ENCODE peak calls at places on chromosomes 16 and 17, in four cellular contexts. W, M, G and V are unnamed samples. For H3K79me1, the result is how much of the 10 kb centered on the place peaks cover.

GRCh38 chr17:37465058-37465616 is 24.6 kb upstream of the DUSP14 start:
- DNase-seq in W (no peak), G (no peak), M (peak), V (no peak)

GRCh38 chr17:3636908-3637373 is 381 bp downstream of the CTNS start:
- DNase-seq in M (no peak), G (peak), W (no peak), V (no peak)

GRCh38 chr16:56671706-56672105 is 2.1 kb downstream of the MT1H start:
- DNase-seq in M (peak), W (no peak), G (no peak), V (no peak)

GRCh38 chr17:78745407-78746088 is 36.5 kb downstream of the CYTH1 start:
- DNase-seq in M (peak), G (no peak), W (no peak), V (peak)

GRCh38 chr16:9050102-9050830 is 41.2 kb upstream of the HAPSTR1 start:
- DNase-seq in G (peak), W (peak), M (peak), V (no peak)

GRCh38 chr16:17125671-17126070 is 345.1 kb downstream of the XYLT1 start:
- DNase-seq in W (no peak), G (peak), M (peak), V (no peak)

GRCh38 chr16:17343028-17343427 is 127.7 kb downstream of the XYLT1 start:
- DNase-seq in G (no peak), W (no peak), M (no peak), V (no peak)

GRCh38 chr17:79617304-79617703 is 6.5 kb upstream of the RBFOX3 start:
- DNase-seq in M (no peak), G (no peak), W (no peak), V (no peak)

GRCh38 chr17:57285681-57286080 is 29.4 kb downstream of the MSI2 start:
- DNase-seq in G (no peak), M (no peak), W (no peak), V (no peak)

GRCh38 chr16:87338155-87338765 is 21.1 kb upstream of the C16orf95 start:
- DNase-seq in G (no peak), M (no peak), W (no peak), V (no peak)

GRCh38 chr17:74972107-74972972 is at the start of gene HID1:
- DNase-seq in G (peak), M (no peak), W (peak), V (peak)

GRCh38 chr16:50947826-50948225 is 203.2 kb downstream of the SALL1 start:
- DNase-seq in G (no peak), W (no peak), M (no peak), V (no peak)

GRCh38 chr16:72124761-72125634 is 31.4 kb downstream of the DHX38 start:
- DNase-seq in W (peak), M (peak), G (peak), V (peak)

GRCh38 chr16:54273566-54273965 is 13.0 kb downstream of the IRX3 start:
- DNase-seq in G (no peak), M (no peak), W (no peak), V (no peak)

GRCh38 chr17:7034955-7035590 is 742 bp upstream of the SLC16A13 start:
- DNase-seq in G (no peak), M (no peak), W (no peak), V (no peak)

GRCh38 chr16:28313587-28313986 is 21.3 kb downstream of the SBK1 start:
- DNase-seq in G (no peak), M (no peak), W (no peak), V (no peak)

GRCh38 chr16:11256657-11257130 is 690 bp upstream of the SOCS1 start:
- DNase-seq in W (no peak), G (peak), M (peak), V (peak)

GRCh38 chr17:14464741-14465140 is 163.9 kb downstream of the HS3ST3B1 start:
- DNase-seq in G (no peak), W (no peak), M (peak), V (no peak)

GRCh38 chr16:12536412-12536746 is 267.3 kb downstream of the CPPED1 start:
- DNase-seq in W (no peak), G (no peak), M (no peak), V (no peak)

GRCh38 chr16:9567674-9568073 is 476.2 kb downstream of the HAPSTR1 start:
- DNase-seq in G (no peak), M (no peak), W (no peak), V (no peak)

GRCh38 chr16:85387731-85388295 is 225.3 kb upstream of the GSE1 start:
- DNase-seq in G (no peak), M (no peak), W (no peak), V (no peak)

DNA sequence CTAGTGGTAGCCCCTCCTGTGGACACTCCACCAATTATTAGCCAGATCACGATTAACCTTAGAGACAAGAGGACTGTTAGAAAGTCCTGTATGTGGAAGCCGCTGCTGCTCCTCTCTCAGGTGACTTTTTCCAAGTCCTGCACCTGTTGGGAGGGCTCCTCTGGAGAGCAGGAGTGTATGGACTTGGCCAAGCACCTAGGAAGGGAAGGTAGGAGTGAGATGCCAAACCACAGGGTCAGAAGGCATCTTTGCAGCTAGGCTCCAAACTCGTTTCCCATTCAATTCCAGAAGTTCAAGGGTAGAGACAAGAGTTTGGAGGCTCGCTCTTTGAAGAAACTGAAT is 50.8 kb downstream of the LDHD start:
- DNase-seq in M (no peak), G (no peak), W (no peak), V (no peak)
- H3K79me1 ChIP-seq in M (half or more), G (under half), W (under half), V (under half)

GRCh38 chr16:2150418-2151187 is 2.2 kb downstream of the RAB26 start:
- DNase-seq in W (peak), M (peak), G (peak), V (no peak)

GRCh38 chr16:2147981-2148671 is at the start of gene RAB26:
- DNase-seq in G (peak), M (peak), W (peak), V (peak)

GRCh38 chr16:2147378-2147777 is 1.0 kb upstream of the RAB26 start:
- DNase-seq in W (no peak), M (no peak), G (no peak), V (no peak)

GRCh38 chr16:2149630-2150417 is 1.4 kb downstream of the RAB26 start:
- DNase-seq in G (peak), M (no peak), W (peak), V (no peak)

DNA sequence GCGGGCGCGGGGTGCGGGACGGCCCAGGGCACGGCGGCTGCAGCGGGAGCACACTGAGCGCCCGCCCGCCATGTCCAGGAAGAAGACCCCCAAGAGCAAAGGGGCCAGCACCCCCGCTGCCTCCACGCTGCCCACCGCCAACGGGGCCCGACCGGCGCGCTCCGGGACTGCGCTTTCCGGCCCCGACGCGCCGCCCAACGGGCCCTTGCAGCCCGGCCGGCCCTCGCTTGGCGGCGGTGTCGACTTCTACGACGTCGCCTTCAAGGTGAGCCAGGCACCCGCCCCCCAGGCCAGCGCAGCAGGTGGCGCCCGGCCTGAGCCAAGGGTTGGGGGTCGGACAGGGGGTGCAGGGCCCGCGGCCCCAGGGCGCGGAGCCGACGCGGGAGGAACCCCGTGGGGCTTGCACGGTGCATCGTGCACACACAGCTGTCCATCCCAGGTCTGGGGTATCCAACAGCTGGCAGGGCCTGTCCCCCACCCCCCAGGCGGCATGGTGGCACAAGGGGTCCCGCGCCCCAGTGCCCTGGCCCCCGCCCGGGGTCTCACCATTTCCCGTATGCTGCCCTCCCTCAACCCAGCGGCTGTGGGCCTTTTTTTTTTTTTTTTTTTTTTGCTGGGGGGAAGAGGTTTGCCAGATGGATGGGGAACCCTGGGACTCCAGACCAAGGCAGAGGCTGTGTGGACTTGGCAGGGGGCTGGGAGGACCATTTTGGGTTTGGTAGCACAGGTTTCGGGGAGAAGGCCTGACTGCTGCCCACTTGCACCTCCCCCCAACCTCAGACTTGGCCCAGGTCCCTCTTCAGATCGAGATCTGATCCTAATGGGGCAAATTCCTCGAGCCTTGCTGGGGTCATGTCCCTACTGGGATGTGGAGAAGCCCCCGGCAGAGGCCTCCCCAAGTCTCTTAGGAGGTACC is 547 bp downstream of the RAB26 start:
- DNase-seq in W (peak), G (peak), M (no peak), V (no peak)
- H3K23ac ChIP-seq in W (no peak), G (peak), M (peak), V (peak)

DNA sequence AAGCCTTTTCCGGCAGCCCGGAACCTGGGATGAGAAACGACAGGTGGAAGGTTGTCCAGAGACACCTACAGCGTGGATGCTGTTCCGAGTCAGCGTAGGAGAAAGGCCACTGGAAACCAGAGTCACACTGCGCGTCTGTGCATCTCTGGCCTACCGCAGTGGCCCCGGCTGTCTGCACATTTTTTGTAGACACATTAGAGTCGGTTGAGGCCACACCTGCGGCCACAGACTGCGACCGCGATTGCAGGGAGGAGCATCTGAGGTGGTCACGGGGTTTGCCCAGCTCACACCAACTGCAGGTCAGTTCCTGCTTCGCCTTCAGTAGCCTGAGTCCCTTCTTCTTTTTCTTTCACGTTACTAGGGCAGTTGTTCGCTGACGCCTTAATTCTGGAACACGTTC is 52.4 kb downstream of the WDR45B start:
- DNase-seq in W (no peak), G (no peak), M (no peak), V (no peak)
- H3K79me1 ChIP-seq in W (under half), G (under half), M (half or more), V (under half)

GRCh38 chr17:76725580-76726230 is 701 bp downstream of the JMJD6 start:
- DNase-seq in G (peak), W (no peak), M (peak), V (no peak)
- H3K23ac ChIP-seq in G (peak), W (no peak), M (peak), V (peak)

DNA sequence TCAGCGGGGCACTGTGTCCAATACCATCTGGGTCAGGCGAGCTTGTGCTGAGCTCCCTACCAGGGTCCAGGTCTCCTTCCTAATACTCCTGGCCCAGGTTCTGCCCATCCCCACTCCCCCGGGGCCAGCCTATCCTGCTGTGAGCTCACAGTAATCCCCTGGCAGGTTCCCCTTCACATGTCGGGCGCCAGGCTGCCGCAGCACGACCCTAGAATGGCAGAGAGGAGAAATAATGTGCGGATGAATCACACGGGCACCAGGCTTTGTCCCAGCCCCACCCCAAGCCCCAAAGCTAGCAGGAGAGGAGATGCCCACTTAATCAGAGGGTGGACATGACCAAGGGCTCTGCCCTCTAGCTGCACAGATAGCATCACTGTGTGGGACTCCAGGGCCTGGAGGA is 39.6 kb downstream of the ST3GAL2 start:
- DNase-seq in W (no peak), G (no peak), M (no peak), V (no peak)
- H3K79me1 ChIP-seq in W (under half), G (under half), M (half or more), V (under half)

GRCh38 chr17:17423656-17424055 is 53.1 kb upstream of the MED9 start:
- DNase-seq in W (no peak), M (no peak), G (no peak), V (no peak)

GRCh38 chr17:17424552-17424951 is 52.2 kb upstream of the MED9 start:
- DNase-seq in M (no peak), G (no peak), W (no peak), V (no peak)

GRCh38 chr17:17422217-17422610 is 54.6 kb upstream of the MED9 start:
- DNase-seq in M (no peak), W (no peak), G (no peak), V (no peak)

GRCh38 chr17:17421346-17422216 is 55.2 kb upstream of the MED9 start:
- DNase-seq in M (no peak), W (no peak), G (no peak), V (no peak)

GRCh38 chr17:17422641-17423040 is 54.2 kb upstream of the MED9 start:
- DNase-seq in W (no peak), M (no peak), G (no peak), V (no peak)
- H3K23ac ChIP-seq in W (no peak), M (no peak), G (no peak), V (no peak)

DNA sequence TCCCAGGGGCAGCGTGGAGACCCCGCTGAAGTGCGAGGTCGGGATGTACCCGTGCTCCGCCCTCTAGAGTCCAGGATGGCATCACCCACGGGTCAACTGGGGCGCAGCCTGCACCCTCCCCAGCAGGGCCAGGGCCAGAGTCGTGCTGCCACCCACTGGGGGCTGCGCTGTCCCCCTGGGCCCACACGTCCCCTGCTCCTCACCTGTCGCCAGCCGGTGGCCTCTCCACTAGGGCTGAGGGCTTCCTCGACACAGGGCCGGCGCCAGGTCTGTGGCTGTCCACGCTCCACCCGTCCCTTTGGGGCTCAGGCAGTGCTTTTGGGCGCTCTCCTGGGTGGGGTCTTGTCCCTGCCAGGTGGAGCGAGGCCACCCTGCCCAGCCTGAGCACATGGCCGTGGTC is 11.6 kb upstream of the PRR35 start:
- DNase-seq in W (no peak), M (no peak), G (no peak), V (no peak)
- H3K79me1 ChIP-seq in W (under half), M (under half), G (under half), V (under half)